ENCODE peak calls at places on chromosomes 4 and X, in eight cellular contexts. A is glutamatergic neuron; I is Calu3; B is CD8-positive, alpha-beta memory T cell; E is mucosa of descending colon; P is activated naive CD4-positive, alpha-beta T cell treated with anti-CD3 and anti-CD28 coated beads for 36 hours; X is amygdala; V is dermis microvascular lymphatic vessel endothelial cell. F is an unnamed sample.

GRCh38 chr4:98249831-98250230 is 11.4 kb upstream of the RAP1GDS1 start:
- DNase-seq in A (no peak), I (no peak), B (no peak), E (no peak), P (no peak), X (no peak), V (no peak), F (no peak)

GRCh38 chrX:109925656-109926055 is 77.3 kb upstream of the TMEM164 start:
- DNase-seq in A (no peak), I (no peak), B (no peak), E (no peak), P (no peak), X (no peak), V (no peak), F (no peak)

GRCh38 chr4:94615431-94615830 is 142.3 kb upstream of the BMPR1B start:
- DNase-seq in A (no peak), I (no peak), B (no peak), E (no peak), P (no peak), X (no peak), V (no peak), F (no peak)

GRCh38 chrX:153922932-153923857 is 2.9 kb downstream of the ARHGAP4 start:
- DNase-seq in A (peak), I (peak), B (no peak), E (peak), P (no peak), X (peak), V (peak), F (no peak)

GRCh38 chr4:5809216-5809776 is 83.6 kb downstream of the CRMP1 start:
- DNase-seq in A (no peak), I (no peak), B (no peak), E (no peak), P (no peak), X (no peak), V (no peak), F (no peak)

GRCh38 chrX:15566244-15566643 is 34.5 kb downstream of the ACE2 start:
- DNase-seq in A (no peak), I (no peak), B (no peak), E (no peak), P (no peak), X (no peak), V (peak), F (no peak)

GRCh38 chrX:110081740-110082139 is 78.8 kb downstream of the TMEM164 start:
- DNase-seq in A (no peak), I (no peak), B (no peak), E (no peak), P (no peak), X (no peak), V (peak), F (no peak)

GRCh38 chr4:113052379-113052951 is 3.0 kb downstream of the ANK2 start:
- DNase-seq in A (no peak), I (no peak), B (no peak), E (no peak), P (no peak), X (peak), V (no peak), F (no peak)

GRCh38 chr4:159197260-159197884 is 94.5 kb downstream of the RAPGEF2 start:
- DNase-seq in A (no peak), I (no peak), B (no peak), E (no peak), P (no peak), X (no peak), V (no peak), F (no peak)

GRCh38 chr4:83011779-83012630 is 1.4 kb upstream of the LIN54 start:
- DNase-seq in A (peak), I (peak), B (no peak), E (peak), P (peak), X (peak), V (peak), F (no peak)

GRCh38 chr4:19304028-19304427 is 947.7 kb upstream of the SLIT2 start:
- DNase-seq in A (no peak), I (no peak), B (no peak), E (no peak), P (no peak), X (no peak), V (no peak), F (no peak)

GRCh38 chrX:10722804-10723364 is 102.5 kb upstream of the MID1 start:
- DNase-seq in A (peak), I (peak), B (no peak), E (no peak), P (peak), X (peak), V (peak), F (peak)

GRCh38 chr4:84497220-84497834 is 1.8 kb downstream of the NKX6-1 start:
- DNase-seq in A (peak), I (no peak), B (no peak), E (no peak), P (no peak), X (no peak), V (no peak), F (no peak)

GRCh38 chrX:133783273-133783672 is 202.1 kb downstream of the GPC3 start:
- DNase-seq in A (no peak), I (no peak), B (no peak), E (no peak), P (no peak), X (peak), V (no peak), F (no peak)

GRCh38 chrX:41301438-41301824 is 32.5 kb upstream of the DDX3X start:
- DNase-seq in A (no peak), I (no peak), B (no peak), E (no peak), P (no peak), X (no peak), V (peak), F (no peak)

GRCh38 chrX:91434351-91435168 is at the start of gene PABPC5:
- DNase-seq in A (peak), I (no peak), B (no peak), E (peak), P (no peak), X (peak), V (no peak), F (no peak)

GRCh38 chr4:164731827-164732474 is 22.0 kb upstream of the SMIM31 start:
- DNase-seq in A (peak), I (peak), B (peak), E (no peak), P (peak), X (peak), V (peak), F (peak)

GRCh38 chr4:34633216-34633615 is 1611.1 kb downstream of the ARAP2 start:
- DNase-seq in A (no peak), I (no peak), B (no peak), E (no peak), P (no peak), X (no peak), V (no peak), F (no peak)

GRCh38 chr4:86960557-86960959 is 25.7 kb downstream of the AFF1 start:
- DNase-seq in A (no peak), I (no peak), B (no peak), E (no peak), P (no peak), X (no peak), V (no peak), F (no peak)

GRCh38 chrX:65581661-65582339 is 47.2 kb upstream of the LAS1L start:
- DNase-seq in A (peak), I (peak), B (peak), E (peak), P (peak), X (no peak), V (peak), F (peak)

GRCh38 chrX:18424482-18425198 is 768 bp upstream of the CDKL5 start:
- DNase-seq in A (peak), I (no peak), B (peak), E (no peak), P (peak), X (peak), V (peak), F (no peak)

GRCh38 chr4:173013232-173013932 is 155.2 kb upstream of the GALNT7 start:
- DNase-seq in A (peak), I (peak), B (peak), E (no peak), P (peak), X (no peak), V (peak), F (no peak)

GRCh38 chr4:57490520-57490919 is 380.3 kb upstream of the IGFBP7 start:
- DNase-seq in A (no peak), I (no peak), B (no peak), E (no peak), P (no peak), X (no peak), V (no peak), F (no peak)

GRCh38 chr4:142845293-142846070 is 619 bp downstream of the INPP4B start:
- DNase-seq in A (peak), I (peak), B (no peak), E (peak), P (peak), X (no peak), V (peak), F (no peak)

GRCh38 chr4:127870688-127871087 is 10.0 kb upstream of the PLK4 start:
- DNase-seq in A (no peak), I (no peak), B (no peak), E (no peak), P (no peak), X (no peak), V (peak), F (no peak)

GRCh38 chr4:94577136-94577535 is 125.4 kb downstream of the PDLIM5 start:
- DNase-seq in A (peak), I (no peak), B (no peak), E (no peak), P (no peak), X (peak), V (peak), F (no peak)

GRCh38 chr4:89737888-89738287 is 99.1 kb downstream of the SNCA start:
- DNase-seq in A (no peak), I (no peak), B (no peak), E (no peak), P (no peak), X (no peak), V (peak), F (no peak)

GRCh38 chr4:133921280-133922195 is 280.1 kb downstream of the PABPC4L start:
- DNase-seq in A (no peak), I (no peak), B (no peak), E (no peak), P (no peak), X (no peak), V (no peak), F (no peak)

GRCh38 chr4:336893-337142 is 796 bp upstream of the ZNF141 start:
- DNase-seq in A (no peak), I (peak), B (no peak), E (no peak), P (no peak), X (peak), V (no peak), F (no peak)

GRCh38 chr4:11165052-11165451 is 263.6 kb downstream of the HS3ST1 start:
- DNase-seq in A (no peak), I (no peak), B (no peak), E (no peak), P (no peak), X (no peak), V (no peak), F (no peak)

GRCh38 chr4:79141530-79141929 is 184.3 kb downstream of the NAA11 start:
- DNase-seq in A (no peak), I (peak), B (no peak), E (no peak), P (no peak), X (no peak), V (peak), F (no peak)

F was measured in GM12892.